ENCODE peak calls at places on chromosome 1, in seven cellular contexts. J is fibroblast of pulmonary artery, N is fibroblast of lung, Q is skeletal muscle cell, B is cardiac muscle cell, M is neural progenitor cell, C is adipocyte. K is an unnamed sample.

GRCh38 chr1:40664167-40664537 is 1.3 kb downstream of the RIMS3 start:
- DNase-seq in B (no peak), Q (no peak), M (no peak), C (no peak), N (no peak), J (no peak), K (no peak)

GRCh38 chr1:10754571-10755329 is 41.7 kb downstream of the CASZ1 start:
- DNase-seq in Q (no peak), M (no peak), C (peak; percentile 15), J (no peak), N (peak; percentile 51), B (no peak), K (no peak)

GRCh38 chr1:25831569-25832196 is 11.9 kb downstream of the MTFR1L start:
- DNase-seq in N (no peak), B (no peak), C (no peak), Q (no peak), J (no peak), M (no peak), K (no peak)

GRCh38 chr1:163472267-163472666 is 150.5 kb downstream of the NUF2 start:
- DNase-seq in C (no peak), B (no peak), N (peak; percentile 1), M (no peak), Q (no peak), J (no peak), K (no peak)

GRCh38 chr1:235579891-235580290 is 69.7 kb downstream of the GNG4 start:
- DNase-seq in M (no peak), B (no peak), C (no peak), J (no peak), Q (no peak), N (no peak), K (no peak)

GRCh38 chr1:226988337-226988672 is 48.2 kb downstream of the COQ8A start:
- DNase-seq in B (no peak), J (no peak), N (no peak), Q (no peak), C (no peak), M (peak; percentile 39), K (no peak)

GRCh38 chr1:185775505-185775904 is 41.3 kb downstream of the HMCN1 start:
- DNase-seq in M (peak; percentile 49), C (peak; percentile 45), B (no peak), J (no peak), Q (no peak), N (no peak), K (no peak)

GRCh38 chr1:230681599-230681998 is 32.3 kb downstream of the AGT start:
- DNase-seq in C (peak; percentile 84), B (peak; percentile 74), N (peak; percentile 85), Q (peak; percentile 84), M (no peak), J (peak; percentile 84), K (no peak)

GRCh38 chr1:118960026-118960561 is 28.0 kb downstream of the TBX15 start:
- DNase-seq in J (no peak), N (no peak), B (no peak), C (no peak), Q (peak; percentile 75), M (no peak), K (no peak)

GRCh38 chr1:214416417-214417212 is 134.8 kb downstream of the PTPN14 start:
- DNase-seq in B (no peak), M (no peak), C (peak; percentile 33), Q (no peak), N (peak; percentile 90), J (peak; percentile 80), K (no peak)

GRCh38 chr1:101330427-101331130 is 93.8 kb downstream of the S1PR1 start:
- DNase-seq in M (no peak), C (no peak), J (no peak), Q (no peak), B (no peak), N (no peak), K (no peak)

GRCh38 chr1:168621356-168621755 is 45.0 kb downstream of the XCL1 start:
- DNase-seq in B (peak; percentile 60), M (peak; percentile 38), J (peak; percentile 33), C (peak; percentile 65), N (peak; percentile 79), Q (peak; percentile 42), K (no peak)

GRCh38 chr1:226366290-226366689 is 41.6 kb downstream of the PARP1 start:
- DNase-seq in C (no peak), B (no peak), J (peak; percentile 13), N (no peak), M (no peak), Q (no peak), K (no peak)

GRCh38 chr1:242411906-242412305 is 112.6 kb downstream of the PLD5 start:
- DNase-seq in B (no peak), Q (no peak), J (no peak), C (no peak), N (no peak), M (no peak), K (no peak)

GRCh38 chr1:6464514-6464836 is 1.5 kb downstream of the TNFRSF25 start:
- DNase-seq in N (no peak), C (no peak), J (no peak), M (no peak), Q (no peak), B (no peak), K (peak; percentile 75)

GRCh38 chr1:4830756-4831155 is 176.3 kb downstream of the AJAP1 start:
- DNase-seq in M (no peak), C (no peak), Q (no peak), B (no peak), J (no peak), N (no peak), K (no peak)

GRCh38 chr1:96492236-96492635 is 229.3 kb upstream of the PTBP2 start:
- DNase-seq in B (peak; percentile 48), J (peak; percentile 26), M (peak; percentile 47), Q (peak; percentile 31), N (peak; percentile 28), C (peak; percentile 3), K (no peak)

GRCh38 chr1:224340711-224341384 is 10.9 kb upstream of the NVL start:
- DNase-seq in Q (no peak), J (no peak), M (peak; percentile 45), B (no peak), C (peak; percentile 46), N (peak; percentile 19), K (no peak)

GRCh38 chr1:21012937-21013336 is 163.8 kb downstream of the EIF4G3 start:
- DNase-seq in C (peak; percentile 81), B (peak; percentile 62), Q (peak; percentile 31), N (peak; percentile 69), J (peak; percentile 41), M (peak; percentile 55), K (no peak)

GRCh38 chr1:26697441-26697977 is 1.7 kb downstream of the ARID1A start:
- DNase-seq in J (no peak), B (peak; percentile 30), N (no peak), Q (no peak), M (no peak), C (no peak), K (no peak)

DNA sequence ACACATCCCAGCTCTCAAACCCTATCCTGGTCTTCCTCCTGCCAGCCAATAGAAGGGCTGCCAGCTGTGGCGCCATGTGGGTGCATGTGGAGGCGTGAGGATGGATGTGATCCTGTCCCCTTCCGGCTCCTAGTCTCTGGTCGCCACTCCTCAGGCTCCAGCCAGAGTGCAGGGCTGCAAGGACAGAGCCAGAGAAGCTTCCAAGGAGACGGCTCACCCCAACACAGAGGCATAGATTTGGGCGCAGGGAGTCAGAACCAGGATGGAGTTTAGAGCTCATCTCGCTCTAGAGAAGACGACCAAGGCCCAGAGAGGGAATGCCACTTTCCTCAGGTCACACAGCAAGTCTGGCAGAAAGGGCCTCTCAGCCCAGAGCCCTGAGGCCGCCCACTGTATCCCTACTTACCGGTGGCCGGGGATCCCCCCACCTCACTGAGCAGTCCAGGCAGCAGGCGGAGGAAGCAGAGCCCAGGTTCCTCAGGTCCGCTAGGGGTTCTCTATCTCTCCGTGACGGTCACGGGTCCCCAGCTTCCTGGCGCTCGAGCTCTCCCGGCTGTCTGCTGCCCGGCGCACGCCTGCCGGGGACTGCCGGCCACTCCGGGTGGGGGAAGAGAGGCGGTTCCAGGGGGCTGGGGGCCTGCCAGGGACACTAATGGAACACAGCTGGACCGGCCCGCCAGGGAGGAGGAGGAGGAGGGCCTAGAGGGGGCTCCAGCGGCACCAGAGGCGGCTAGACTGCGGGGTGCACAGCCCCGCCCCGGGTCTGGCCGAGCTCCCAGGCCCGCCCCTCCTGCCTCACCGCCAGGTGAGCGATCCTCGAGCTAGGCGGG is at the start of gene COL16A1:
- DNase-seq in B (peak; percentile 30), Q (no peak), C (peak; percentile 94), N (peak; percentile 75), M (peak; percentile 54), J (peak; percentile 39), K (peak; percentile 77)
- H3K4me3 ChIP-seq in B (peak within 1 kb of the TSS; percentile 14), Q (peak within 1 kb of the TSS; percentile 65), C (peak within 1 kb of the TSS; percentile 92), N (peak within 1 kb of the TSS; percentile 68), M (peak within 1 kb of the TSS; percentile 49), J (peak within 1 kb of the TSS; percentile 62), K (peak within 1 kb of the TSS; percentile 55)

GRCh38 chr1:66350001-66350547 is 183.9 kb upstream of the SGIP1 start:
- DNase-seq in J (peak; percentile 52), C (peak; percentile 44), N (peak; percentile 46), Q (no peak), M (peak; percentile 35), B (no peak), K (peak; percentile 64)
- H3K4me3 ChIP-seq in J (no peak overlapping the region), C (no peak overlapping the region), N (no peak overlapping the region), Q (no peak overlapping the region), M (no peak overlapping the region), B (no peak overlapping the region), K (no peak overlapping the region)

GRCh38 chr1:175188936-175189335 is 3.6 kb downstream of the KIAA0040 start:
- DNase-seq in J (no peak), M (no peak), B (no peak), Q (no peak), N (no peak), C (no peak), K (no peak)
- H3K4me3 ChIP-seq in J (no peak overlapping the region), M (no peak overlapping the region), B (no peak overlapping the region), Q (no peak overlapping the region), N (no peak overlapping the region), C (no peak overlapping the region), K (no peak overlapping the region)

DNA sequence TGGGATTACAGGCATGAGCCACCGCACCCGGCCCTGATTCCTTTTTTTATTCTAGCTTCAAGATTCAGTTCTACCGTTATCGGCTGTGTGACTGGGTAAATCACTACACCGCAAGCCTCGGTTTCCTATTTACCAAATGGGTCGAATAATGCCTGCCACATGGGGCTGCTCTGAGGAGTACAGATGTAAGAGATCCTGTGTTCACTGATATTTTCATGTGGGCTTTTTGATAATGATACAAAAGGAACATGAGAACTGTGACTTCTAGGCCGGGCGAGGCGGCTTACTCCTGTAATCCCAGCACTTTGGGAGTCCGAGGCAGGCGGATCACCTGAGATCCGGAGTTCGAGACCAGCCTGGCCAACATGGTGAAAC is 695 bp upstream of the PSMB4 start:
- DNase-seq in N (no peak), J (no peak), M (no peak), B (no peak), C (no peak), Q (no peak), K (no peak)
- H3K4me3 ChIP-seq in N (no peak overlapping the region), J (no peak overlapping the region), M (peak overlapping the region; percentile 86), B (peak overlapping the region; percentile 98), C (peak overlapping the region; percentile 100), Q (peak overlapping the region; percentile 96), K (peak overlapping the region; percentile 91)